ENCODE peak calls at places on chromosomes 16 and 17, in ten cellular contexts. N, G, R, Y, B, C, M, A, W and D are unnamed samples. For H3K27me3, the result is how much of the 10 kb centered on the place peaks cover.

GRCh38 chr17:34616148-34616547 is 36.8 kb downstream of the TMEM132E start:
- DNase-seq in Y (no peak), R (no peak), G (no peak), W (no peak), M (no peak), C (no peak), N (no peak), A (no peak), B (peak), D (no peak)

GRCh38 chr16:57949595-57950238 is 21.2 kb downstream of the CNGB1 start:
- DNase-seq in G (no peak), W (no peak), Y (no peak), B (no peak), C (no peak), N (no peak), A (no peak), M (no peak), R (no peak), D (no peak)

GRCh38 chr16:48194828-48195566 is 39.2 kb upstream of the ABCC12 start:
- DNase-seq in G (peak), Y (no peak), C (no peak), R (no peak), W (no peak), M (no peak), B (no peak), A (peak), N (no peak), D (no peak)

GRCh38 chr16:58418026-58418425 is 25.8 kb downstream of the GINS3 start:
- DNase-seq in Y (no peak), N (no peak), W (no peak), M (no peak), A (no peak), G (no peak), B (no peak), R (no peak), C (no peak), D (no peak)

GRCh38 chr16:75385507-75386152 is 47.7 kb downstream of the CFDP1 start:
- DNase-seq in C (no peak), G (no peak), M (no peak), N (no peak), B (peak), W (no peak), Y (no peak), A (peak), R (no peak), D (no peak)

GRCh38 chr16:67641779-67642708 is 2.9 kb upstream of the CARMIL2 start:
- DNase-seq in M (peak), W (peak), G (peak), B (no peak), Y (no peak), R (no peak), N (no peak), C (no peak), A (no peak), D (no peak)

GRCh38 chr16:89759742-89760366 is 38.5 kb downstream of the ZNF276 start:
- DNase-seq in R (no peak), A (no peak), M (no peak), N (no peak), G (no peak), W (no peak), C (no peak), Y (no peak), B (no peak), D (no peak)

GRCh38 chr16:26816885-26817571 is 249.7 kb upstream of the C16orf82 start:
- DNase-seq in G (no peak), C (no peak), Y (no peak), W (no peak), N (no peak), A (no peak), M (no peak), B (no peak), R (no peak), D (no peak)

GRCh38 chr16:46627746-46628145 is 6.6 kb upstream of the SHCBP1 start:
- DNase-seq in W (no peak), N (no peak), A (no peak), B (no peak), G (no peak), R (no peak), C (no peak), Y (no peak), M (no peak), D (no peak)

GRCh38 chr16:29891525-29892457 is 7.6 kb downstream of the SEZ6L2 start:
- DNase-seq in Y (no peak), C (no peak), N (no peak), W (no peak), M (peak), R (no peak), A (peak), G (no peak), B (no peak), D (no peak)

GRCh38 chr17:2481760-2482159 is 29.9 kb downstream of the METTL16 start:
- DNase-seq in A (no peak), B (no peak), R (no peak), W (no peak), C (no peak), N (no peak), M (no peak), G (no peak), Y (no peak), D (no peak)

GRCh38 chr16:77888786-77889185 is 100.4 kb downstream of the VAT1L start:
- DNase-seq in N (no peak), A (no peak), G (no peak), M (no peak), Y (no peak), R (no peak), C (no peak), B (no peak), W (no peak), D (no peak)

GRCh38 chr17:32269377-32269776 is 3.7 kb downstream of the RHBDL3 start:
- DNase-seq in G (no peak), M (no peak), C (no peak), A (no peak), Y (no peak), N (no peak), W (no peak), B (no peak), R (no peak), D (no peak)

GRCh38 chr17:10033449-10033848 is 128.4 kb upstream of the RCVRN start:
- DNase-seq in N (no peak), A (no peak), M (no peak), W (no peak), B (no peak), C (no peak), R (no peak), G (no peak), Y (no peak), D (no peak)

GRCh38 chr16:2664522-2665096 is 17.7 kb upstream of the KCTD5 start:
- DNase-seq in B (no peak), N (no peak), A (no peak), M (no peak), C (no peak), R (no peak), Y (no peak), W (no peak), G (peak), D (no peak)

GRCh38 chr17:73363788-73364522 is 52.2 kb upstream of the CDC42EP4 start:
- DNase-seq in N (no peak), C (no peak), Y (no peak), W (no peak), A (peak), G (no peak), M (no peak), B (no peak), R (no peak), D (no peak)

GRCh38 chr17:64679710-64680216 is 17.7 kb upstream of the SMURF2 start:
- DNase-seq in R (no peak), Y (no peak), N (no peak), G (no peak), W (no peak), B (no peak), C (no peak), M (no peak), A (peak), D (no peak)

GRCh38 chr17:42422958-42423712 is at the start of gene CAVIN1:
- DNase-seq in C (peak), B (peak), N (peak), R (peak), A (peak), G (peak), M (peak), Y (peak), W (peak), D (peak)

GRCh38 chr17:48095611-48096010 is 5.7 kb downstream of the CBX1 start:
- DNase-seq in G (no peak), Y (no peak), C (no peak), M (no peak), R (no peak), A (no peak), N (no peak), B (no peak), W (no peak), D (no peak)

GRCh38 chr17:63024716-63025115 is 58.7 kb downstream of the TANC2 start:
- DNase-seq in B (no peak), R (no peak), W (no peak), N (no peak), M (no peak), G (no peak), Y (no peak), A (no peak), C (no peak), D (no peak)

GRCh38 chr17:40530988-40531971 is 29.9 kb upstream of the TNS4 start:
- DNase-seq in N (peak), C (no peak), W (peak), R (peak), G (no peak), Y (no peak), A (no peak), M (no peak), B (no peak), D (peak)

GRCh38 chr17:6914711-6915110 is 81.1 kb upstream of the ALOX12 start:
- DNase-seq in A (no peak), G (no peak), W (no peak), R (peak), N (no peak), C (no peak), B (no peak), Y (no peak), M (no peak), D (no peak)

GRCh38 chr17:78348055-78348745 is 11.7 kb downstream of the SOCS3 start:
- DNase-seq in A (no peak), C (no peak), M (no peak), R (no peak), Y (no peak), G (no peak), B (no peak), W (no peak), N (no peak), D (no peak)

GRCh38 chr16:2163211-2163881 is 7.8 kb downstream of the TRAF7 start:
- DNase-seq in G (peak), A (peak), W (no peak), Y (no peak), B (no peak), M (no peak), C (peak), R (no peak), N (no peak), D (no peak)

GRCh38 chr17:50471009-50471905 is 2.6 kb upstream of the CHAD start:
- DNase-seq in G (no peak), N (no peak), R (no peak), W (peak), C (no peak), M (no peak), B (no peak), Y (no peak), A (no peak), D (no peak)

GRCh38 chr17:77258638-77259037 is 117.9 kb downstream of the SEC14L1 start:
- DNase-seq in Y (no peak), R (no peak), M (no peak), N (no peak), A (no peak), G (no peak), C (no peak), B (no peak), W (no peak), D (no peak)

GRCh38 chr16:47565454-47565853 is 104.3 kb downstream of the PHKB start:
- DNase-seq in N (no peak), W (peak), B (no peak), M (peak), A (no peak), C (peak), R (no peak), G (no peak), Y (no peak), D (peak)

GRCh38 chr16:53456625-53457024 is 22.4 kb downstream of the RBL2 start:
- DNase-seq in Y (no peak), W (no peak), C (no peak), M (no peak), R (no peak), N (no peak), G (no peak), A (no peak), B (no peak), D (no peak)

GRCh38 chr16:11032922-11033291 is 88.5 kb downstream of the CLEC16A start:
- DNase-seq in G (peak), C (peak), Y (no peak), A (no peak), W (peak), M (no peak), R (no peak), B (no peak), N (no peak), D (peak)

GRCh38 chr17:54919456-54919855 is 18.8 kb downstream of the TOM1L1 start:
- DNase-seq in N (no peak), R (no peak), Y (no peak), B (no peak), C (no peak), G (no peak), A (no peak), W (no peak), M (no peak), D (no peak)

GRCh38 chr16:69049146-69049545 is 56.3 kb upstream of the HAS3 start:
- DNase-seq in M (no peak), W (no peak), N (no peak), C (no peak), R (no peak), G (no peak), B (no peak), Y (no peak), A (no peak), D (no peak)

GRCh38 chr16:14007460-14007859 is 63.7 kb upstream of the MRTFB start:
- DNase-seq in Y (no peak), B (no peak), N (no peak), A (no peak), M (no peak), W (no peak), C (no peak), G (no peak), R (no peak), D (no peak)

GRCh38 chr17:30323895-30324319 is 9.9 kb downstream of the TMIGD1 start:
- DNase-seq in C (peak), B (no peak), W (no peak), Y (no peak), A (no peak), M (peak), G (peak), N (no peak), R (no peak), D (no peak)

GRCh38 chr17:82400830-82401229 is 17.3 kb upstream of the HEXD start:
- DNase-seq in G (peak), B (no peak), W (no peak), R (no peak), Y (no peak), M (peak), N (no peak), A (no peak), C (peak), D (no peak)

GRCh38 chr17:80025140-80025539 is 10.5 kb downstream of the TBC1D16 start:
- DNase-seq in N (no peak), A (no peak), R (no peak), G (no peak), Y (no peak), M (no peak), B (peak), C (peak), W (no peak), D (no peak)

GRCh38 chr17:28718317-28718672 is 627 bp upstream of the RAB34 start:
- DNase-seq in M (no peak), Y (no peak), W (no peak), G (no peak), R (no peak), B (no peak), A (no peak), C (no peak), N (no peak), D (no peak)

GRCh38 chr17:73798111-73798748 is 154.0 kb upstream of the SDK2 start:
- DNase-seq in C (peak), N (no peak), R (no peak), Y (no peak), W (no peak), G (peak), B (no peak), A (peak), M (no peak), D (peak)

GRCh38 chr16:67865318-67865717 is 7.5 kb upstream of the EDC4 start:
- DNase-seq in B (peak), W (no peak), M (peak), Y (no peak), A (peak), R (no peak), N (no peak), C (peak), G (peak), D (no peak)

DNA sequence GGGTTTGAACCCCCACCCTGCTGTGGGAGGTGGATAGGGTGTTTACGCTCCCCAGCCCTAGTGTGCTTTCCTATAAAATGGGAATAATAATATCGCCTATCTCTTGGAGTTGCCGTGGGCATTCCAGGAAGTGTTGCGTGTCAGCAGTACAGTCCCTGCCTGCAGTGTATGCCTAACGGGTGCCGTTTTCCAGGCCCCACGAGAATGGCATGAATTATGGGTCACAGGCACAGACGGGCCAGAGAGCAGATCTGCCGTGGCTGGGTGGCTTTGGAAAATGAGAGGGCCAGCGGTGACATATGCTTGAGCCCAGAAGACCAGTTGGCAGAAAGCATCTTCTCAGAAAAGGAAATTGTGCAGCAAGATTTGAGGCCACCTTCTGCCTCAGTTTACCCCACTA is 116.2 kb upstream of the CIBAR2 start:
- DNase-seq in R (no peak), A (no peak), C (no peak), G (no peak), B (no peak), W (peak), M (no peak), Y (no peak), N (no peak), D (no peak)
- H3K27me3 ChIP-seq in R (under half), A (under half), C (under half), G (under half), B (under half), W (under half), M (under half), Y (under half), N (under half), D (under half)

GRCh38 chr16:83967838-83968482 is at the start of gene NECAB2:
- DNase-seq in Y (no peak), W (no peak), B (peak), G (peak), M (no peak), N (no peak), R (peak), C (no peak), A (no peak), D (peak)
- TF ChIP-seq EP300 in Y (no peak), W (no peak), B (no peak), G (no peak), M (no peak), N (no peak), R (no peak), C (no peak), A (no peak), D (no peak)

GRCh38 chr17:4744999-4745969 is 5.6 kb upstream of the CXCL16 start:
- DNase-seq in A (no peak), M (no peak), G (no peak), R (no peak), B (peak), W (no peak), N (no peak), C (no peak), Y (peak), D (no peak)
- H3K27me3 ChIP-seq in A (under half), M (under half), G (under half), R (under half), B (half or more), W (half or more), N (under half), C (under half), Y (under half), D (under half)

DNA sequence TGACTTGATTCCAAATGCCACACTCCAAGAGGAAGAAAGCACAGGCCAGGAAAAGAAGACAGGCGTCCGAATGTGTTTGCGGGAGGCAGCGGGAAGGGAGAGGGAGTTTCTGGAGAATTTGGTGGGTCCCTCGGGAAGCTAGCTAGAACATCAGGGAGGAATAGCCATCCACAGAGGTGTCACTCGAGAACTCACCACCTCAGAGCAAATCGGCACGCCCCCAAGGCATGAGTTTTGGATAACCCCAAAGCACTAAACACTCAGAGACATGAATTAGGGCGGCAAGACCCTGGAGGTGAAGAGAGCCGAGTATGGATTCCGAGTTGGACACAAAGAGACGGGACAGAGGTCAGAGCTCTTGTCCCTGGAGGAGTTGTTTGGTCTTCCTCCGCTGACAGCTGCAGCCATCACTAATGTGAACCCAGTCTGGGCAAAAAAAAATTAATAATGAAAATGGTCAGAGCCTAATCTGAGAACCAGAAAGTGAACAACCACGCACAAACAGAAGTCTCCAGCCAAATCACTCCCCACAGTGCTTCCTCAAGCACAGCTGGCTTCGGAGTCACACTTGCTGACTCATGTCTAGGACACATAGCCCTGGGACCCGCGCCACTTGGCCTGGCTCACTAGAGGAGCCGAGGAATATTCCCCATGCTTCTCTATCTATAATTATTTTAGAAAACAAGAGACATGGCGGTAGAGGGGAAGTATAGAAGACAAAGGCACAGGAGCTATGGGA is 109.3 kb downstream of the ZFHX3 start:
- DNase-seq in C (peak), A (no peak), M (peak), R (peak), G (peak), B (no peak), N (peak), Y (no peak), W (peak), D (peak)
- TF ChIP-seq EP300 in C (no peak), A (no peak), M (no peak), R (no peak), G (no peak), B (no peak), N (no peak), Y (no peak), W (no peak), D (peak)

GRCh38 chr16:49422896-49423295 is 49.3 kb downstream of the C16orf78 start:
- DNase-seq in W (no peak), N (no peak), Y (no peak), A (no peak), M (no peak), G (no peak), R (no peak), C (no peak), B (no peak), D (no peak)
- H3K27me3 ChIP-seq in W (under half), N (under half), Y (under half), A (under half), M (under half), G (under half), R (under half), C (under half), B (under half), D (under half)